ENCODE peak calls at places on chromosomes 3 and 15, in five cellular contexts. W is choroid plexus epithelial cell, J is BJ, Z is GM12864, G is astrocyte of the spinal cord. R is an unnamed sample.

GRCh38 chr3:49132437-49133225 is at the start of gene LAMB2:
- DNase-seq in J (peak; percentile 31), G (peak; percentile 86), Z (no peak), W (peak; percentile 76), R (peak; percentile 84)

GRCh38 chr15:67544475-67544874 is 2.0 kb downstream of the MAP2K5 start:
- DNase-seq in W (no peak), J (no peak), G (no peak), Z (no peak), R (no peak)

GRCh38 chr3:128326051-128326823 is 140.5 kb downstream of the DNAJB8 start:
- DNase-seq in Z (no peak), G (no peak), J (no peak), W (no peak), R (no peak)

GRCh38 chr3:50405249-50405648 is 45.9 kb upstream of the TMEM115 start:
- DNase-seq in J (no peak), W (peak; percentile 27), Z (no peak), G (no peak), R (peak; percentile 9)

GRCh38 chr3:63943678-63944077 is 31.5 kb upstream of the SCAANT1 start:
- DNase-seq in G (no peak), J (no peak), Z (no peak), W (no peak), R (no peak)

GRCh38 chr15:37002041-37002689 is 98.2 kb downstream of the MEIS2 start:
- DNase-seq in G (no peak), J (no peak), W (no peak), Z (no peak), R (no peak)

GRCh38 chr3:27044926-27045481 is 324.2 kb downstream of the NEK10 start:
- DNase-seq in J (no peak), W (no peak), Z (no peak), G (no peak), R (no peak)

GRCh38 chr3:139339219-139339906 is 4.5 kb upstream of the MRPS22 start:
- DNase-seq in Z (no peak), W (no peak), G (no peak), J (no peak), R (peak; percentile 20)

GRCh38 chr15:94397377-94397776 is 166.0 kb downstream of the MCTP2 start:
- DNase-seq in Z (no peak), J (no peak), G (no peak), W (no peak), R (peak; percentile 2)

GRCh38 chr15:34613997-34614396 is 30.5 kb upstream of the GOLGA8B start:
- DNase-seq in Z (no peak), W (no peak), G (no peak), J (no peak), R (no peak)

GRCh38 chr3:111595239-111595638 is at the start of gene ZBED2:
- DNase-seq in Z (no peak), J (no peak), G (no peak), W (no peak), R (no peak)

GRCh38 chr15:60962087-60962486 is 267.0 kb downstream of the RORA start:
- DNase-seq in J (no peak), Z (no peak), G (no peak), W (no peak), R (no peak)

GRCh38 chr3:64244011-64244942 is 19.0 kb upstream of the PRICKLE2 start:
- DNase-seq in Z (no peak), J (no peak), W (peak; percentile 59), G (peak; percentile 35), R (no peak)

GRCh38 chr3:29301332-29302011 is 20.6 kb downstream of the RBMS3 start:
- DNase-seq in J (no peak), G (no peak), Z (no peak), W (no peak), R (no peak)
- H3K4me3 ChIP-seq in J (no peak overlapping the region), G (no peak overlapping the region), Z (no peak overlapping the region), W (no peak overlapping the region), R (no peak overlapping the region)

DNA sequence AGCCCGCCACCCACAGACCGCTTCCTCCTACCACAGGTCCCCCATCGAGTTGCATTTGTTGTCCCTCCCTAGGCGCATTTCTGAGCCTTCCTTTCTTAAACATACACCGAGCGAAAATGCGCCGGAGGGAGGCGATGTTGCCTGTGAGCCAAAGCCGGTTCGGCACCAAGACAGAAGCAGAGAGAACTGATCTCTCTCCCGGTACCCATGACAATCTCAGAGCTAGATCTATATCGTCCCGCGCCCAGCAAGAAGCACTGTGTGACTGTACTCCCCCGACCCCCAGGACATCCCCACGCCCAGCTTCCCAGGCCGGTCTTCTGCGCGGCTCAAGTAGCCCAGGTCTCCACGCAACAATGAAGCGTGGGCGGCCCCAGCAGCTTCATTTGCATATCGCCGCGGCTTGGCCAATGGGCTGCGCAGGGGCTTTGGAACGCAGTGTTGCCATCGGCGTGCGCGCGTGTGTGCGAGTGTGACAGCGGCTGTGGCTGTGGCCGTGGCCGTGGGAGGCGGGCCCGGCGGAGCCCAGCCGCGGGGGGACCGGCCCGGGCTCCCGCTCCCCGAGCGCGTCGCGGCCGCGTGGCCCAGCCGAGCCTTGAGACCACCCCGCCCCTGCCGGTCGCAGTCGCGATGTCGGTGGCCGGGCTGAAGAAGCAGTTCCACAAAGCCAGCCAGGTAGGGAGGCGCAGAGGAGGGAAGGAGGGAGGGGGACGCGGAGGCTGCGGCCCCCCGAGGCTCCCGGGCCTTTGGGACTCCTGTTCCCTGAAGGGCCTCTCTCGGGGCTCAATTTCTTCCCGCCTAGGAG is at the start of gene SH3GL3:
- DNase-seq in G (peak; percentile 68), J (no peak), W (peak; percentile 70), Z (no peak), R (peak; percentile 52)
- TF ChIP-seq CTCF in G (peak; percentile 47), J (peak; percentile 47), W (peak; percentile 67), Z (no peak), R (peak; percentile 42)

GRCh38 chr3:150739877-150740645 is 22.9 kb downstream of the SIAH2 start:
- DNase-seq in J (no peak), G (no peak), Z (no peak), W (no peak), R (no peak)
- H3K4me3 ChIP-seq in J (no peak overlapping the region), G (no peak overlapping the region), Z (no peak overlapping the region), W (no peak overlapping the region), R (no peak overlapping the region)

DNA sequence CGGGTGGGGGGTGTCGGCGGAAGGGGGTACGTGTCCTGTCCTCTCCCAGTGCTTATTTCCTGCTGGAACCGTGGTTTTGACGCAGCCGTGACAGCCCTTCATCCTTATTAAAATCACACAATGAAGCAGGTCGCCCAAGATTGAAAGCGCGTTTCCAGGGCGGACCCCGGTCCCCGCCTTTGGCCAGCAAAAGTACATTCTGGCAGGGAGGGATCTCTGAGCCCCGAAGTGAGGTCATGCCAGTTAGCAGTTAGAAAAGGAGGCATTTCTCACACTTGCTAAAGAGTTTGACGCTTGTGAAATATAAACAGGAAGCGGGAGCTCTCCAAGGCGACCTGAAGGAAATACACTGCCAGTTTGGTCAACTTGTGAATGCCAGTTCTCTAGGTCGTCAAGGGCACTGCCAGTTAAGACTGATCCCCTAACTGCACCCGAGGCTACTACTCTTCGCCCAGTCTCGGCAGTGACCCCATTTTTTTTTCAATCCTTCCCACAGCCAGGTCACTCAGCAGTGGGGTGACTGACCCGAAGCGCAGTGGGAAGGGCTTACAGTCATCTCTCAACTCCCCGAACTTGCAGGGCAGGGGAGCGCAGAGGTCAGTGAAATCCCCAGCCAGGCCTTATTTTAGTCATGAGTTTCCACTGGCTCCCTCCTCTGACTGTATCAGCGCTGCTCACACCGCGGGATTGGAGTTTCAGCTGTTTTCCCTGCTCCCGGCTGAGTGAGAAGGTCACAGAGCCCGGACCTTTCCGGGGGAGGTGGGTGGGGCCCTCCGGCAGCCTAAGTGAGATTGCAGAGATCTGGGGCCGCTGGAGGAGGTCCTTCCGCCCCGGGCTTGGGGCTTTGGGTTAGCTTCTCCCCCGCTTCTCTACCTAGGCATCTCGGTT is 2.0 kb upstream of the BHLHE40 start:
- DNase-seq in Z (peak; percentile 82), J (no peak), W (peak; percentile 93), G (peak; percentile 92), R (peak; percentile 86)
- TF ChIP-seq CTCF in Z (no peak), J (peak; percentile 24), W (peak; percentile 40), G (peak; percentile 27), R (no peak)

GRCh38 chr15:82196353-82196752 is 66.2 kb downstream of the EFL1 start:
- DNase-seq in W (no peak), J (no peak), G (no peak), Z (no peak), R (no peak)

GRCh38 chr15:82197734-82198594 is 64.6 kb downstream of the EFL1 start:
- DNase-seq in Z (peak; percentile 31), W (peak; percentile 86), J (no peak), G (peak; percentile 69), R (peak; percentile 84)
- H3K4me3 ChIP-seq in Z (no peak overlapping the region), W (no peak overlapping the region), J (no peak overlapping the region), G (no peak overlapping the region), R (no peak overlapping the region)

DNA sequence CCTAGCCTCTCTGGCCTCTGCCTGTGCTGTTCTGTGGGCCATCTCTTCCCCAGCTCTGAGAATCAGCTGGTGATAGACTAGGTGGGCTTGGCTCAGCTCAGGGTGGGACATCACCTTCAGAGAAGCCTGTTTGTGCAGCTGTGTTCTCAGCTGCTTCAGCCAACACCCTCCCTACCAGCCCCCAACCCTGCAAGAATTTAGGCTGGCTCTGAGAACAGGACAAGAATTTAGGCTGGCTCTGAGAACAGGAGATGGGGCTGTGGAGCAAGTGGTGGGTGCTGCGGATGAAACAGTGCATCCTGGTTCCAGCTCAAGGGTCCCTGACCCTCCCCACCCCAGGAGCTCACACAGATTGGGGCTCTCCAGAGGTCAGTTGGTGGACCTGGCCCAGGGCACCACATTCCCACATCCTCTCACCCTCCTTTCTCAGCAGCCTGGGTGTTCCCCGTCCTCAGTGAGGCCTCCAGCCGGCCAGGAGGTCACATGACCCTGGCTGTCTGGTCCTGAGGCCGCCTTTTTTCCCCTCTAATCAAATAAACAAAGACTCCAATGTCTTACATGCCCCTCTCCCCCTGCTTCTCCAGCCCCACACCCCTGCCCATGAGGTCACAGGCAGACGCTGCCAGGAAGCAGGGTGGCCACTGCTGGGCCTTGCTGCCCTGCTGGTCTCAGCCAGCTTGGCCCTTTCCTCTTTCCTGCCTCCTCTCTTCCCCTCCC is 14.9 kb downstream of the PLEKHO2 start:
- DNase-seq in W (peak; percentile 57), Z (no peak), J (no peak), G (peak; percentile 64), R (peak; percentile 76)
- TF ChIP-seq CTCF in W (peak; percentile 38), Z (no peak), J (no peak), G (peak; percentile 35), R (peak; percentile 15)

DNA sequence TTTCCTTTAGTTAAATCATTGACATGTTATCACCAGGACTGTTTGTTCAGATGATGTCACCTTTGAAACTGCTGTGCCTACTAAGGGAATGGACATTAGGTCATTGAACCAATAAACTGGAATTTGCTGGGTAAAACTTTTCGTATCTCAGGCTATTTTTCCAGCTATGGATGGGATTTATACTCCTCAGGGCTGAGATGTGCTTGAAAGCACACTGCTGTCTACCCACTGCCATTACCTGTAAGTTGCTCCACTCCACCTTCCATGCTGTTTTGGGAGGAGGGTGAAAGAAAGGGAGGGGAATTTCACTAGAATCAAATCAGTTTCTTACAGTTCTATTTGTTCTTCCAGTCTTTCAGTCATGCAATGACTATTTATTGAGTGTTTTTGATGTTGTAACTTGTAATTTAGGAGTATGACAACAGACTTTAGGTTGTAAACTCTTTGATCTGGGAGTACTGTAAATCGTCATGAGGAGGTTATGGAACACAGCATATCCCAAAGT is 11.3 kb downstream of the EHD4 start:
- DNase-seq in W (peak; percentile 42), Z (no peak), J (no peak), G (peak; percentile 37), R (no peak)
- H3K4me3 ChIP-seq in W (no peak overlapping the region), Z (no peak overlapping the region), J (no peak overlapping the region), G (no peak overlapping the region), R (no peak overlapping the region)

R was measured in fibroblast of the aortic adventitia.